ENCODE peak calls at places on chromosome 13, in five cellular contexts. One of them, this sample, is unnamed.
A peak's percentile ranks its signal among the peaks of the same experiment; 100 is the strongest.

GRCh38 chr13:31351376-31351775 is 151.6 kb downstream of the B3GLCT start:
- DNase-seq in T-helper 1 cell: no peak
- DNase-seq in stimulated activated CD4-positive, alpha-beta T cell treated with anti-CD3 and anti-CD28 coated beads, Interleukin-15, amount 100 ng/mL, for 1 hour: no peak
- DNase-seq in heart right ventricle: no peak
- DNase-seq in GF-D8: no peak
- DNase-seq in this sample: no peak

GRCh38 chr13:93775027-93775426 is 548.4 kb downstream of the GPC6 start:
- DNase-seq in heart right ventricle: no peak
- DNase-seq in stimulated activated CD4-positive, alpha-beta T cell treated with anti-CD3 and anti-CD28 coated beads, Interleukin-15, amount 100 ng/mL, for 1 hour: no peak
- DNase-seq in GF-D8: no peak
- DNase-seq in T-helper 1 cell: no peak
- DNase-seq in this sample: no peak

GRCh38 chr13:30685987-30686386 is 49.4 kb upstream of the ALOX5AP start:
- DNase-seq in stimulated activated CD4-positive, alpha-beta T cell treated with anti-CD3 and anti-CD28 coated beads, Interleukin-15, amount 100 ng/mL, for 1 hour: no peak
- DNase-seq in heart right ventricle: no peak
- DNase-seq in GF-D8: no peak
- DNase-seq in T-helper 1 cell: no peak
- DNase-seq in this sample: no peak

GRCh38 chr13:25153736-25154135 is 18.4 kb downstream of the AMER2 start:
- DNase-seq in GF-D8: no peak
- DNase-seq in stimulated activated CD4-positive, alpha-beta T cell treated with anti-CD3 and anti-CD28 coated beads, Interleukin-15, amount 100 ng/mL, for 1 hour: no peak
- DNase-seq in heart right ventricle: no peak
- DNase-seq in T-helper 1 cell: no peak
- DNase-seq in this sample: no peak

GRCh38 chr13:38385152-38385891 is 35.7 kb downstream of the UFM1 start:
- DNase-seq in heart right ventricle: no peak
- DNase-seq in stimulated activated CD4-positive, alpha-beta T cell treated with anti-CD3 and anti-CD28 coated beads, Interleukin-15, amount 100 ng/mL, for 1 hour: no peak
- DNase-seq in T-helper 1 cell: no peak
- DNase-seq in GF-D8: no peak
- DNase-seq in this sample: no peak

GRCh38 chr13:101520672-101521071 is 68.2 kb downstream of the ITGBL1 start:
- DNase-seq in stimulated activated CD4-positive, alpha-beta T cell treated with anti-CD3 and anti-CD28 coated beads, Interleukin-15, amount 100 ng/mL, for 1 hour: no peak
- DNase-seq in GF-D8: no peak
- DNase-seq in heart right ventricle: no peak
- DNase-seq in T-helper 1 cell: no peak
- DNase-seq in this sample: no peak

GRCh38 chr13:27622102-27622820 is 569 bp downstream of the POLR1D start:
- DNase-seq in T-helper 1 cell: no peak
- DNase-seq in stimulated activated CD4-positive, alpha-beta T cell treated with anti-CD3 and anti-CD28 coated beads, Interleukin-15, amount 100 ng/mL, for 1 hour: no peak
- DNase-seq in heart right ventricle: no peak
- DNase-seq in GF-D8: no peak
- DNase-seq in this sample: no peak

GRCh38 chr13:45369116-45369515 is 28.1 kb upstream of the TPT1 start:
- DNase-seq in T-helper 1 cell: no peak
- DNase-seq in heart right ventricle: no peak
- DNase-seq in stimulated activated CD4-positive, alpha-beta T cell treated with anti-CD3 and anti-CD28 coated beads, Interleukin-15, amount 100 ng/mL, for 1 hour: no peak
- DNase-seq in GF-D8: no peak
- DNase-seq in this sample: no peak

GRCh38 chr13:75550159-75550567 is 572 bp downstream of the UCHL3 start:
- DNase-seq in stimulated activated CD4-positive, alpha-beta T cell treated with anti-CD3 and anti-CD28 coated beads, Interleukin-15, amount 100 ng/mL, for 1 hour: no peak
- DNase-seq in GF-D8: no peak
- DNase-seq in heart right ventricle: peak; percentile 13
- DNase-seq in T-helper 1 cell: no peak
- DNase-seq in this sample: no peak

GRCh38 chr13:113321546-113321945 is 24.5 kb downstream of the LAMP1 start:
- DNase-seq in stimulated activated CD4-positive, alpha-beta T cell treated with anti-CD3 and anti-CD28 coated beads, Interleukin-15, amount 100 ng/mL, for 1 hour: no peak
- DNase-seq in heart right ventricle: no peak
- DNase-seq in GF-D8: no peak
- DNase-seq in T-helper 1 cell: no peak
- DNase-seq in this sample: no peak

GRCh38 chr13:45068036-45069001 is 52.0 kb upstream of the GTF2F2 start:
- DNase-seq in GF-D8: peak; percentile 48
- DNase-seq in T-helper 1 cell: no peak
- DNase-seq in stimulated activated CD4-positive, alpha-beta T cell treated with anti-CD3 and anti-CD28 coated beads, Interleukin-15, amount 100 ng/mL, for 1 hour: no peak
- DNase-seq in heart right ventricle: no peak
- DNase-seq in this sample: no peak

GRCh38 chr13:85492283-85492682 is 306.9 kb downstream of the SLITRK6 start:
- DNase-seq in GF-D8: no peak
- DNase-seq in heart right ventricle: no peak
- DNase-seq in stimulated activated CD4-positive, alpha-beta T cell treated with anti-CD3 and anti-CD28 coated beads, Interleukin-15, amount 100 ng/mL, for 1 hour: no peak
- DNase-seq in T-helper 1 cell: no peak
- DNase-seq in this sample: no peak

GRCh38 chr13:99123101-99124045 is 77.3 kb upstream of the UBAC2 start:
- DNase-seq in stimulated activated CD4-positive, alpha-beta T cell treated with anti-CD3 and anti-CD28 coated beads, Interleukin-15, amount 100 ng/mL, for 1 hour: no peak
- DNase-seq in T-helper 1 cell: no peak
- DNase-seq in heart right ventricle: no peak
- DNase-seq in GF-D8: no peak
- DNase-seq in this sample: no peak

GRCh38 chr13:102055116-102055515 is 346.7 kb downstream of the FGF14 start:
- DNase-seq in heart right ventricle: no peak
- DNase-seq in GF-D8: no peak
- DNase-seq in T-helper 1 cell: no peak
- DNase-seq in stimulated activated CD4-positive, alpha-beta T cell treated with anti-CD3 and anti-CD28 coated beads, Interleukin-15, amount 100 ng/mL, for 1 hour: no peak
- DNase-seq in this sample: no peak

GRCh38 chr13:23348270-23349126 is 85.0 kb downstream of the SACS start:
- DNase-seq in stimulated activated CD4-positive, alpha-beta T cell treated with anti-CD3 and anti-CD28 coated beads, Interleukin-15, amount 100 ng/mL, for 1 hour: no peak
- DNase-seq in GF-D8: no peak
- DNase-seq in T-helper 1 cell: no peak
- DNase-seq in heart right ventricle: no peak
- DNase-seq in this sample: no peak

GRCh38 chr13:94160875-94161274 is 318.6 kb downstream of the DCT start:
- DNase-seq in stimulated activated CD4-positive, alpha-beta T cell treated with anti-CD3 and anti-CD28 coated beads, Interleukin-15, amount 100 ng/mL, for 1 hour: no peak
- DNase-seq in T-helper 1 cell: no peak
- DNase-seq in heart right ventricle: no peak
- DNase-seq in GF-D8: no peak
- DNase-seq in this sample: no peak

GRCh38 chr13:100660761-100661160 is 13.8 kb downstream of the TMTC4 start:
- DNase-seq in stimulated activated CD4-positive, alpha-beta T cell treated with anti-CD3 and anti-CD28 coated beads, Interleukin-15, amount 100 ng/mL, for 1 hour: no peak
- DNase-seq in T-helper 1 cell: no peak
- DNase-seq in heart right ventricle: no peak
- DNase-seq in GF-D8: no peak
- DNase-seq in this sample: no peak

GRCh38 chr13:90800082-90800746 is 547.3 kb upstream of the MIR17HG start:
- DNase-seq in GF-D8: no peak
- DNase-seq in heart right ventricle: peak; percentile 48
- DNase-seq in stimulated activated CD4-positive, alpha-beta T cell treated with anti-CD3 and anti-CD28 coated beads, Interleukin-15, amount 100 ng/mL, for 1 hour: no peak
- DNase-seq in T-helper 1 cell: no peak
- DNase-seq in this sample: no peak

GRCh38 chr13:83221813-83222241 is 660.4 kb downstream of the SLITRK1 start:
- DNase-seq in stimulated activated CD4-positive, alpha-beta T cell treated with anti-CD3 and anti-CD28 coated beads, Interleukin-15, amount 100 ng/mL, for 1 hour: no peak
- DNase-seq in heart right ventricle: no peak
- DNase-seq in T-helper 1 cell: no peak
- DNase-seq in GF-D8: no peak
- DNase-seq in this sample: no peak

GRCh38 chr13:36966404-36966803 is 32.7 kb downstream of the ALG5 start:
- DNase-seq in T-helper 1 cell: no peak
- DNase-seq in heart right ventricle: no peak
- DNase-seq in stimulated activated CD4-positive, alpha-beta T cell treated with anti-CD3 and anti-CD28 coated beads, Interleukin-15, amount 100 ng/mL, for 1 hour: no peak
- DNase-seq in GF-D8: no peak
- DNase-seq in this sample: no peak

GRCh38 chr13:105991622-105992254 is 543.7 kb downstream of the EFNB2 start:
- DNase-seq in stimulated activated CD4-positive, alpha-beta T cell treated with anti-CD3 and anti-CD28 coated beads, Interleukin-15, amount 100 ng/mL, for 1 hour: no peak
- DNase-seq in T-helper 1 cell: no peak
- DNase-seq in GF-D8: no peak
- DNase-seq in heart right ventricle: no peak
- DNase-seq in this sample: no peak

GRCh38 chr13:54614729-54615128 is 1586.1 kb downstream of the OLFM4 start:
- DNase-seq in heart right ventricle: no peak
- DNase-seq in T-helper 1 cell: no peak
- DNase-seq in stimulated activated CD4-positive, alpha-beta T cell treated with anti-CD3 and anti-CD28 coated beads, Interleukin-15, amount 100 ng/mL, for 1 hour: no peak
- DNase-seq in GF-D8: no peak
- DNase-seq in this sample: no peak

GRCh38 chr13:105048685-105049084 is 1486.8 kb downstream of the EFNB2 start:
- DNase-seq in T-helper 1 cell: no peak
- DNase-seq in GF-D8: no peak
- DNase-seq in stimulated activated CD4-positive, alpha-beta T cell treated with anti-CD3 and anti-CD28 coated beads, Interleukin-15, amount 100 ng/mL, for 1 hour: no peak
- DNase-seq in heart right ventricle: no peak
- DNase-seq in this sample: no peak

GRCh38 chr13:84339456-84339855 is 457.2 kb upstream of the SLITRK1 start:
- DNase-seq in T-helper 1 cell: no peak
- DNase-seq in GF-D8: no peak
- DNase-seq in stimulated activated CD4-positive, alpha-beta T cell treated with anti-CD3 and anti-CD28 coated beads, Interleukin-15, amount 100 ng/mL, for 1 hour: no peak
- DNase-seq in heart right ventricle: no peak
- DNase-seq in this sample: no peak

GRCh38 chr13:41562083-41562482 is 104.7 kb downstream of the RGCC start:
- DNase-seq in GF-D8: no peak
- DNase-seq in T-helper 1 cell: no peak
- DNase-seq in stimulated activated CD4-positive, alpha-beta T cell treated with anti-CD3 and anti-CD28 coated beads, Interleukin-15, amount 100 ng/mL, for 1 hour: no peak
- DNase-seq in heart right ventricle: peak; percentile 60
- DNase-seq in this sample: no peak

GRCh38 chr13:65508745-65509144 is 1721.4 kb downstream of the PCDH9 start:
- DNase-seq in stimulated activated CD4-positive, alpha-beta T cell treated with anti-CD3 and anti-CD28 coated beads, Interleukin-15, amount 100 ng/mL, for 1 hour: no peak
- DNase-seq in heart right ventricle: no peak
- DNase-seq in GF-D8: no peak
- DNase-seq in T-helper 1 cell: no peak
- DNase-seq in this sample: no peak

GRCh38 chr13:48505597-48506091 is 27.2 kb downstream of the RCBTB2 start:
- DNase-seq in T-helper 1 cell: no peak
- DNase-seq in GF-D8: peak; percentile 95
- DNase-seq in stimulated activated CD4-positive, alpha-beta T cell treated with anti-CD3 and anti-CD28 coated beads, Interleukin-15, amount 100 ng/mL, for 1 hour: no peak
- DNase-seq in heart right ventricle: peak; percentile 68
- DNase-seq in this sample: no peak

GRCh38 chr13:23609414-23610186 is 39.4 kb downstream of the TNFRSF19 start:
- DNase-seq in heart right ventricle: peak; percentile 40
- DNase-seq in T-helper 1 cell: no peak
- DNase-seq in GF-D8: no peak
- DNase-seq in stimulated activated CD4-positive, alpha-beta T cell treated with anti-CD3 and anti-CD28 coated beads, Interleukin-15, amount 100 ng/mL, for 1 hour: no peak
- DNase-seq in this sample: no peak

GRCh38 chr13:75421133-75421532 is 60.8 kb downstream of the TBC1D4 start:
- DNase-seq in GF-D8: no peak
- DNase-seq in stimulated activated CD4-positive, alpha-beta T cell treated with anti-CD3 and anti-CD28 coated beads, Interleukin-15, amount 100 ng/mL, for 1 hour: no peak
- DNase-seq in heart right ventricle: no peak
- DNase-seq in T-helper 1 cell: no peak
- DNase-seq in this sample: no peak

GRCh38 chr13:81927347-81927746 is 1586.4 kb upstream of the SPRY2 start:
- DNase-seq in GF-D8: no peak
- DNase-seq in stimulated activated CD4-positive, alpha-beta T cell treated with anti-CD3 and anti-CD28 coated beads, Interleukin-15, amount 100 ng/mL, for 1 hour: no peak
- DNase-seq in heart right ventricle: no peak
- DNase-seq in T-helper 1 cell: no peak
- DNase-seq in this sample: no peak

GRCh38 chr13:19605161-19605955 is 28.1 kb upstream of the MPHOSPH8 start:
- DNase-seq in stimulated activated CD4-positive, alpha-beta T cell treated with anti-CD3 and anti-CD28 coated beads, Interleukin-15, amount 100 ng/mL, for 1 hour: no peak
- DNase-seq in GF-D8: no peak
- DNase-seq in heart right ventricle: no peak
- DNase-seq in T-helper 1 cell: no peak
- DNase-seq in this sample: no peak

GRCh38 chr13:64591981-64592380 is 2638.2 kb downstream of the PCDH9 start:
- DNase-seq in heart right ventricle: no peak
- DNase-seq in T-helper 1 cell: no peak
- DNase-seq in GF-D8: no peak
- DNase-seq in stimulated activated CD4-positive, alpha-beta T cell treated with anti-CD3 and anti-CD28 coated beads, Interleukin-15, amount 100 ng/mL, for 1 hour: no peak
- DNase-seq in this sample: no peak

GRCh38 chr13:32075150-32075851 is 43.7 kb downstream of the FRY start:
- DNase-seq in heart right ventricle: no peak
- DNase-seq in T-helper 1 cell: no peak
- DNase-seq in GF-D8: no peak
- DNase-seq in stimulated activated CD4-positive, alpha-beta T cell treated with anti-CD3 and anti-CD28 coated beads, Interleukin-15, amount 100 ng/mL, for 1 hour: no peak
- DNase-seq in this sample: no peak

GRCh38 chr13:102136735-102137296 is 265.0 kb downstream of the FGF14 start:
- DNase-seq in heart right ventricle: no peak
- DNase-seq in GF-D8: no peak
- DNase-seq in T-helper 1 cell: no peak
- DNase-seq in stimulated activated CD4-positive, alpha-beta T cell treated with anti-CD3 and anti-CD28 coated beads, Interleukin-15, amount 100 ng/mL, for 1 hour: no peak
- DNase-seq in this sample: no peak

GRCh38 chr13:37139356-37139755 is 33.9 kb upstream of the CSNK1A1L start:
- DNase-seq in T-helper 1 cell: no peak
- DNase-seq in heart right ventricle: no peak
- DNase-seq in GF-D8: no peak
- DNase-seq in stimulated activated CD4-positive, alpha-beta T cell treated with anti-CD3 and anti-CD28 coated beads, Interleukin-15, amount 100 ng/mL, for 1 hour: no peak
- DNase-seq in this sample: no peak

GRCh38 chr13:112730157-112730671 is 40.4 kb downstream of the ATP11A start:
- DNase-seq in stimulated activated CD4-positive, alpha-beta T cell treated with anti-CD3 and anti-CD28 coated beads, Interleukin-15, amount 100 ng/mL, for 1 hour: no peak
- DNase-seq in heart right ventricle: peak; percentile 52
- DNase-seq in GF-D8: no peak
- DNase-seq in T-helper 1 cell: no peak
- DNase-seq in this sample: no peak